ENCODE peak calls at places on chromosome 4, in four cellular contexts. R is GM12878, G is WTC11, I is HepG2. Z is an unnamed sample.

GRCh38 chr4:155377281-155377680 is 516 bp upstream of the MAP9 start:
- DNase-seq in R (no peak), G (no peak), I (no peak), Z (no peak)

GRCh38 chr4:73070072-73070385 is 513 bp upstream of the COX18 start:
- DNase-seq in R (no peak), G (no peak), I (no peak), Z (no peak)

GRCh38 chr4:4387531-4388311 is 819 bp downstream of the NSG1 start:
- DNase-seq in R (no peak), G (peak), I (no peak), Z (no peak)

GRCh38 chr4:72312032-72312650 is 256.9 kb downstream of the ADAMTS3 start:
- DNase-seq in R (no peak), G (peak), I (peak), Z (no peak)

GRCh38 chr4:69748176-69748575 is 12.2 kb downstream of the SULT1B1 start:
- DNase-seq in R (no peak), G (no peak), I (no peak), Z (no peak)

GRCh38 chr4:6972911-6973310 is 63.3 kb downstream of the TBC1D14 start:
- DNase-seq in R (no peak), G (peak), I (no peak), Z (no peak)

GRCh38 chr4:80143305-80143679 is 54.0 kb upstream of the PRDM8 start:
- DNase-seq in R (no peak), G (no peak), I (no peak), Z (peak)

GRCh38 chr4:79666875-79667274 is 258.8 kb upstream of the GK2 start:
- DNase-seq in R (no peak), G (no peak), I (no peak), Z (no peak)

GRCh38 chr4:169985881-169986280 is 40.3 kb downstream of the MFAP3L start:
- DNase-seq in R (no peak), G (no peak), I (no peak), Z (no peak)

GRCh38 chr4:107939307-107939706 is 8.0 kb downstream of the CYP2U1 start:
- DNase-seq in R (no peak), G (no peak), I (no peak), Z (no peak)

GRCh38 chr4:47468686-47469365 is 5.3 kb upstream of the COMMD8 start:
- DNase-seq in R (no peak), G (no peak), I (no peak), Z (no peak)

GRCh38 chr4:155667538-155668511 is 1.2 kb downstream of the GUCY1A1 start:
- DNase-seq in R (no peak), G (peak), I (no peak), Z (no peak)

GRCh38 chr4:126061655-126062054 is 746.9 kb downstream of the FAT4 start:
- DNase-seq in R (no peak), G (no peak), I (no peak), Z (no peak)

GRCh38 chr4:117164338-117164737 is 79.0 kb upstream of the TRAM1L1 start:
- DNase-seq in R (no peak), G (no peak), I (no peak), Z (no peak)

GRCh38 chr4:141801558-141801957 is 165.2 kb downstream of the IL15 start:
- DNase-seq in R (no peak), G (no peak), I (no peak), Z (no peak)

GRCh38 chr4:183241771-183242170 is 78.3 kb downstream of the CLDN22 start:
- DNase-seq in R (no peak), G (no peak), I (peak), Z (no peak)

GRCh38 chr4:721261-722171 is 15.9 kb downstream of the PCGF3 start:
- DNase-seq in R (no peak), G (no peak), I (no peak), Z (no peak)

GRCh38 chr4:155592568-155593343 is 73.9 kb upstream of the GUCY1A1 start:
- DNase-seq in R (no peak), G (no peak), I (no peak), Z (no peak)

GRCh38 chr4:169008478-169008877 is 1.6 kb downstream of the CBR4 start:
- DNase-seq in R (no peak), G (no peak), I (no peak), Z (no peak)

GRCh38 chr4:54226399-54227260 is 2.5 kb upstream of the PDGFRA start:
- DNase-seq in R (no peak), G (peak), I (no peak), Z (no peak)

GRCh38 chr4:123856689-123857545 is 460.3 kb downstream of the SPRY1 start:
- DNase-seq in R (no peak), G (peak), I (peak), Z (no peak)

GRCh38 chr4:72340803-72341431 is 228.1 kb downstream of the ADAMTS3 start:
- DNase-seq in R (no peak), G (no peak), I (no peak), Z (no peak)

GRCh38 chr4:25860586-25861421 is 2.0 kb downstream of the SEL1L3 start:
- DNase-seq in R (no peak), G (no peak), I (no peak), Z (peak)

GRCh38 chr4:110907801-110908313 is 285.0 kb upstream of the PITX2 start:
- DNase-seq in R (no peak), G (no peak), I (no peak), Z (no peak)

GRCh38 chr4:131584587-131584986 is 1564.5 kb upstream of the PCDH10 start:
- DNase-seq in R (no peak), G (no peak), I (no peak), Z (no peak)

GRCh38 chr4:150491132-150492049 is 90.6 kb upstream of the MAB21L2 start:
- DNase-seq in R (no peak), G (no peak), I (no peak), Z (no peak)

GRCh38 chr4:155207534-155208257 is 740 bp upstream of the NPY2R start:
- DNase-seq in R (no peak), G (peak), I (no peak), Z (no peak)

GRCh38 chr4:134935320-134935719 is 733.7 kb upstream of the PABPC4L start:
- DNase-seq in R (no peak), G (peak), I (no peak), Z (peak)

GRCh38 chr4:117577686-117578085 is 456.6 kb upstream of the NDST3 start:
- DNase-seq in R (no peak), G (no peak), I (no peak), Z (no peak)

GRCh38 chr4:107837298-107837697 is 12.6 kb downstream of the SGMS2 start:
- DNase-seq in R (no peak), G (no peak), I (no peak), Z (no peak)

GRCh38 chr4:47839259-47839658 is 1.4 kb upstream of the CORIN start:
- DNase-seq in R (peak), G (no peak), I (no peak), Z (no peak)

GRCh38 chr4:168558587-168558986 is 61.7 kb downstream of the PALLD start:
- DNase-seq in R (no peak), G (no peak), I (no peak), Z (no peak)

DNA sequence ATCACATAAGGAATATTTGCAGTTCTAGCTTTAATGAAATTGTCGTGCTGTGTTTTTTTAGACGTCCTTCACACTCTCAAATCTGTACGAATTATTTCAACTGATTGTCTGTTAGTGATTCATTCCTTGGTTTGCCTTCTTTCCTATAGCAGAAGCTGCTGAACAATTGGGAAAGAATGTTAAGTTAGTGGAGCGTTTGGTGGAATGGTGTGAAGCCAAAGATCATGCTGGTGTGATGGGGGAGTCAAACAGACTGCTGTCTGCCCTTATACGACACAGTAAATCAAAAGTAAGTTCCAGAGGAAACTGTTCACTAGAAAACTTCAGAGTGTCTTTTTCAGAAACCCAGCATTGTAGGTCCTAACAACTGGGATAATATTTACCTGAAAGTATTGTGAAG is 159.9 kb downstream of the RAP1GDS1 start:
- DNase-seq in R (no peak), G (no peak), I (no peak), Z (no peak)
- TF ChIP-seq CREM in R (no peak), G (no peak), I (no peak), Z (no peak)

DNA sequence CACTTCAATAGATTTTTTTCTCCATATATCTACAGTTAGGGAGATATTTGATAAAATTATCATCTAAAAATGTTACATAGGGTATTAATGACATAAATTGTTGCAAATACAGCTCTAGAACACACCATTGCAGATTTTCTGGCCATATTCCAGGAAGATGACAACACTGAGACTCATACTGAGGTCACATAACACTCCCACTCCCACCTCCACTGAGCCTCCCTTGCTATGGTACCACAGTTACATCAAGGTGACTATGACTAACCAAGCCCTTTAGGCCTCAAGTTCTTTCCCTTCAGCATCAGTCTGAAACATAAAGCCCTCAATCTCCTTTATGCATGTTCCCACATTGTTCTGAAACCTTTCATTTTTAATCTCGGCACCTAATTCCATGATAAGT is 932.0 kb upstream of the IGFBP7 start:
- DNase-seq in R (no peak), G (no peak), I (no peak), Z (no peak)
- TF ChIP-seq CREM in R (no peak), G (no peak), I (no peak), Z (no peak)

DNA sequence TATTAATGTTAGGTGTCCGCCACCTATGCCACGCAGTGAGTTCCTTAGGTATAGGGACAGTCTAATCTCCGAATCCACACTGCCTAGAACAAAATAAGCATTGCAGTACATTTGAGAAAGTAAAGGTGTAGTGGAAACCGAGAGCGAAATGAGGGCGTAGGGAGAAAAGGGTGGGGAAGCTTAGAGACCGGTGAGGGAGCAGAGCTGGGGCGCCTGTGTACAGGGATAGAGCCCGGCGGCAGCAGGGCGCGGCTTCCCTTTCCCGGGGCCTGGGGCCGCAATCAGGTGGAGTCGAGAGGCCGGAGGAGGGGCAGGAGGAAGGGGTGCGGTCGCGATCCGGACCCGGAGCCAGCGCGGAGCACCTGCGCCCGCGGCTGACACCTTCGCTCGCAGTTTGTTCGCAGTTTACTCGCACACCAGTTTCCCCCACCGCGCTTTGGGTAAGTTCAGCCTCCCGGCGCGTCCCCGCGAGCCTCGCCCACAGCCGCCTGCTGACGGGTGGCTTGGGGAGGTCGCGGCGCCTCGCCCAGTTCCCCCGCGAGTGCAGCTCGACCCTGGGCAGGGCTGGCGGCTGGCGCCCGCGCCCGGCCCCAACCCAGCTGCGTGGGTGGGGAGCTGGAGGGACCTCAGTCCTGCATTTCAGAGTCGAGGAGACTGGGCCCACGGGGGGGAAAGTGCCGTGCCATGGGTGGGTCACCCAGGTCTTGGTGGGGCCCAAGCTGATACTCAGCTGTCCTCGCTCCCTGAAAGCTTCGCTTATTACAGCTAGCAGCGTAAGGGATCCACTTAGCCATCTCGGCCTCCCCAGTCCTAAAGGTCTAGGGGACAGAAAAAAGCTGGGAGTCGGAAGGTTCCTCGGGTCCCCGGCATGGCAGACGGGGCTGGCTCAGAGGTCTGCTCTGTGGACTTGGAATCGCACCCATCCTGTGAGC is at the start of gene ANXA3:
- DNase-seq in R (no peak), G (peak), I (no peak), Z (peak)
- TF ChIP-seq CREM in R (no peak), G (peak), I (no peak), Z (no peak)

DNA sequence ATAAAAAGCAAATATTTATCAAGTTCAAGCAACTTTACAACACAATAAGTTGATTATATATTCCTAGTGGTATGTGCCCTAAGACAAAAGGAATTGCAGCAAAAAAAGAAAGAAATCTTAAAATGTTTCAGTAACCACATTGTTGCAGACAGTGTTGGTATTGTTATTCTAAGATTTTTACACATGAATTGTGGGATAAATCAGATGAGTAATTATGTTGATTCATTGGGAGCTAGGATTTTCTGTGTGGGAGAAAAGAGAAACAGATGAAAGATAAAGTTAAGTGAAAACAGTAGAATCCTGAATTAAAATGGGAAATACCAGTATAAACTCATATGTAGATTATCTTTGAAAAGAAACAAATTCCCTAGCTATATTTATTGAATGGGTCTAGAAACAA is 362.4 kb downstream of the PPP3CA start:
- DNase-seq in R (no peak), G (no peak), I (no peak), Z (no peak)
- TF ChIP-seq CREM in R (no peak), G (no peak), I (no peak), Z (no peak)

DNA sequence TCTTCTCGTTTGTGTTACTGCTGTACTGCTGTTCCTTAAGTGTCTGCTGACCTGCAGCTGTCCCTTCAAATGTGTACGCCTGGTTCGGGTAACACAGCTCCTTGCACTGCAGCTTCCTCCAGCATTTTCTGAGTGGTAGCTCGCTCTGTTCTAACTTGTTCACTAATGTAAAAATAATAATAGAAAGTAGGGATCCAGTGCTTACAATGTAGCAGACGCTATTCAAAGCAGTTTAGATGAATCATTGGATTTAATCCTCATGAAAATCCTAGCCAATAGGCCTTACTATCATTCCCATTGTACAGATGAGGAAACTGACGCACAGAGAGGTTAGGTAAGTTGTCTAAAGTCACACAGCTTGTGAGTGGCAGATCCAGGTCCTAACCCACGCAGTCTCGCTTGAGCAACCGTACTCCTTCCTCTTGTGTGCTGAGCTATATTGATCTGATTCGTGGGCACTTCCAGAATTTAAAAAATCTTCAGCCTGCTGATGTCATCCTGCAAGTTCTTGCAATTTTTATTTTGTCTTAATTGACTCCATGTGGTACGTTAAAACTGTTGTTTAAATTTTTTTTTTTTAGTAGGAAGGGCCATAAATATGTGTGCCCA is 448.2 kb upstream of the FAT1 start:
- DNase-seq in R (no peak), G (no peak), I (no peak), Z (no peak)
- TF ChIP-seq CREM in R (no peak), G (no peak), I (no peak), Z (no peak)